ENCODE peak calls at places on chromosomes 3 and 15, in four cellular contexts. F is retina, U is Daoy, V is lung. A is an unnamed sample.

GRCh38 chr3:14082108-14082657 is 42.5 kb downstream of the CHCHD4 start:
- DNase-seq in V (no peak), U (no peak), F (no peak), A (no peak)

GRCh38 chr3:195356151-195357086 is 85.5 kb upstream of the XXYLT1 start:
- DNase-seq in V (no peak), F (no peak), U (no peak), A (peak)

GRCh38 chr3:156433910-156434309 is 121.0 kb downstream of the SSR3 start:
- DNase-seq in V (no peak), F (no peak), U (peak), A (no peak)

GRCh38 chr15:66163553-66163952 is 90.0 kb downstream of the MEGF11 start:
- DNase-seq in F (no peak), V (no peak), U (no peak), A (no peak)

GRCh38 chr3:157255797-157256196 is 95.8 kb upstream of the CCNL1 start:
- DNase-seq in F (no peak), V (no peak), U (no peak), A (no peak)

GRCh38 chr3:8742921-8743605 is 9.5 kb downstream of the CAV3 start:
- DNase-seq in V (no peak), U (peak), F (no peak), A (no peak)

GRCh38 chr3:59764131-59764530 is 714.3 kb upstream of the CFAP20DC start:
- DNase-seq in U (no peak), F (no peak), V (no peak), A (no peak)

GRCh38 chr3:45618081-45618509 is 23.5 kb downstream of the LIMD1 start:
- DNase-seq in F (peak), U (no peak), V (peak), A (no peak)

GRCh38 chr3:46695177-46695961 is 1.9 kb upstream of the ALS2CL start:
- DNase-seq in U (no peak), F (peak), V (peak), A (peak)

GRCh38 chr3:127734754-127735473 is 62.2 kb downstream of the ABTB1 start:
- DNase-seq in F (no peak), U (peak), V (no peak), A (no peak)

GRCh38 chr3:8621872-8622271 is 22.7 kb downstream of the SSUH2 start:
- DNase-seq in V (no peak), F (no peak), U (peak), A (peak)

GRCh38 chr15:57827021-57827420 is 120.5 kb downstream of the POLR2M start:
- DNase-seq in V (no peak), U (peak), F (no peak), A (no peak)

GRCh38 chr3:16060358-16060852 is 114.1 kb upstream of the GALNT15 start:
- DNase-seq in V (peak), F (no peak), U (peak), A (peak)

GRCh38 chr3:49925485-49925884 is 4.1 kb downstream of the MON1A start:
- DNase-seq in V (no peak), F (no peak), U (no peak), A (no peak)

GRCh38 chr3:58237940-58238681 is 519 bp downstream of the ABHD6 start:
- DNase-seq in U (peak), F (peak), V (peak), A (peak)

GRCh38 chr3:9168230-9168629 is 81.2 kb downstream of the SRGAP3 start:
- DNase-seq in F (no peak), U (no peak), V (no peak), A (no peak)

GRCh38 chr3:171262431-171262830 is 197.8 kb downstream of the TNIK start:
- DNase-seq in F (no peak), U (no peak), V (no peak), A (no peak)

GRCh38 chr3:12799525-12800440 is 3.3 kb downstream of the CAND2 start:
- DNase-seq in F (no peak), V (no peak), U (no peak), A (no peak)

GRCh38 chr3:88000853-88001252 is 58.0 kb downstream of the CGGBP1 start:
- DNase-seq in F (peak), V (no peak), U (peak), A (no peak)

GRCh38 chr3:114651555-114651954 is 357.7 kb downstream of the TIGIT start:
- DNase-seq in U (no peak), V (no peak), F (no peak), A (no peak)

GRCh38 chr3:42264399-42265058 is 1.5 kb downstream of the CCK start:
- DNase-seq in U (peak), F (peak), V (peak), A (no peak)

GRCh38 chr3:143972495-143973351 is 1.1 kb downstream of the DIPK2A start:
- DNase-seq in U (peak), V (peak), F (peak), A (peak)

GRCh38 chr3:150253622-150254021 is 154.5 kb upstream of the TSC22D2 start:
- DNase-seq in V (no peak), U (peak), F (no peak), A (no peak)

GRCh38 chr15:25508369-25509002 is 69.7 kb upstream of the UBE3A start:
- DNase-seq in U (peak), F (peak), V (no peak), A (no peak)

GRCh38 chr3:58386966-58387365 is 46.7 kb downstream of the PDHB start:
- DNase-seq in F (no peak), U (peak), V (no peak), A (peak)

GRCh38 chr3:190096345-190096744 is 24.4 kb downstream of the P3H2 start:
- DNase-seq in U (no peak), F (no peak), V (no peak), A (no peak)

GRCh38 chr3:133703915-133704314 is 42.2 kb upstream of the TOPBP1 start:
- DNase-seq in F (no peak), U (no peak), V (no peak), A (no peak)

GRCh38 chr3:98530676-98531075 is 1.1 kb upstream of the GPR15 start:
- DNase-seq in V (no peak), U (no peak), F (no peak), A (no peak)

GRCh38 chr3:127747751-127748521 is 74.4 kb downstream of the MGLL start:
- DNase-seq in V (peak), U (peak), F (no peak), A (peak)

GRCh38 chr15:88657326-88658069 is 18.7 kb downstream of the ISG20 start:
- DNase-seq in F (peak), U (peak), V (peak), A (peak)

A was measured in right atrium auricular region.